ENCODE peak calls at places on chromosomes 3 and 15, in five cellular contexts. E, I, K, B and Q are unnamed samples.

GRCh38 chr15:100794008-100794407 is 85.6 kb upstream of the ALDH1A3 start:
- DNase-seq in B (no peak), K (no peak), E (no peak), I (no peak), Q (no peak)

GRCh38 chr3:13105851-13106250 is 32.6 kb upstream of the IQSEC1 start:
- DNase-seq in E (no peak), I (no peak), K (no peak), B (no peak), Q (no peak)

GRCh38 chr3:117616213-117616612 is 906.6 kb downstream of the TUSC7 start:
- DNase-seq in B (no peak), E (no peak), K (no peak), I (no peak), Q (no peak)

GRCh38 chr3:169120928-169121327 is 542.6 kb downstream of the MECOM start:
- DNase-seq in I (no peak), E (no peak), B (no peak), K (no peak), Q (no peak)

GRCh38 chr3:185280572-185281365 is 26.9 kb upstream of the EHHADH start:
- DNase-seq in E (peak; percentile 73), I (peak; percentile 61), K (peak; percentile 70), B (peak; percentile 23), Q (no peak)

GRCh38 chr3:67090472-67090871 is 92.4 kb downstream of the KBTBD8 start:
- DNase-seq in K (peak; percentile 82), B (no peak), E (no peak), I (peak; percentile 44), Q (no peak)

GRCh38 chr3:11832964-11833621 is 13.6 kb downstream of the TAMM41 start:
- DNase-seq in E (no peak), K (no peak), I (no peak), B (no peak), Q (no peak)

GRCh38 chr3:9778518-9779129 is 8.9 kb upstream of the CAMK1 start:
- DNase-seq in E (no peak), K (no peak), I (no peak), B (no peak), Q (no peak)

GRCh38 chr15:101537681-101538080 is 48.2 kb upstream of the PCSK6 start:
- DNase-seq in B (no peak), K (no peak), I (no peak), E (no peak), Q (peak; percentile 18)

GRCh38 chr3:194265505-194265892 is 85.6 kb downstream of the CPN2 start:
- DNase-seq in K (peak; percentile 93), E (no peak), I (peak; percentile 98), B (no peak), Q (no peak)

GRCh38 chr15:83200162-83200561 is 7.5 kb downstream of the HDGFL3 start:
- DNase-seq in I (peak; percentile 55), E (no peak), B (peak; percentile 55), K (peak; percentile 78), Q (no peak)

GRCh38 chr15:39657714-39658113 is 76.8 kb downstream of the THBS1 start:
- DNase-seq in I (peak; percentile 39), E (no peak), B (no peak), K (peak; percentile 66), Q (no peak)

GRCh38 chr15:86558252-86558651 is 478.6 kb downstream of the AGBL1 start:
- DNase-seq in I (no peak), E (no peak), B (no peak), K (no peak), Q (no peak)

GRCh38 chr15:86555114-86555513 is 475.4 kb downstream of the AGBL1 start:
- DNase-seq in I (no peak), K (no peak), E (no peak), B (no peak), Q (no peak)

GRCh38 chr15:86553116-86553515 is 473.4 kb downstream of the AGBL1 start:
- DNase-seq in K (no peak), I (no peak), E (peak; percentile 32), B (no peak), Q (no peak)

GRCh38 chr15:86558678-86559077 is 479.0 kb downstream of the AGBL1 start:
- DNase-seq in K (no peak), E (no peak), B (no peak), I (no peak), Q (no peak)

DNA sequence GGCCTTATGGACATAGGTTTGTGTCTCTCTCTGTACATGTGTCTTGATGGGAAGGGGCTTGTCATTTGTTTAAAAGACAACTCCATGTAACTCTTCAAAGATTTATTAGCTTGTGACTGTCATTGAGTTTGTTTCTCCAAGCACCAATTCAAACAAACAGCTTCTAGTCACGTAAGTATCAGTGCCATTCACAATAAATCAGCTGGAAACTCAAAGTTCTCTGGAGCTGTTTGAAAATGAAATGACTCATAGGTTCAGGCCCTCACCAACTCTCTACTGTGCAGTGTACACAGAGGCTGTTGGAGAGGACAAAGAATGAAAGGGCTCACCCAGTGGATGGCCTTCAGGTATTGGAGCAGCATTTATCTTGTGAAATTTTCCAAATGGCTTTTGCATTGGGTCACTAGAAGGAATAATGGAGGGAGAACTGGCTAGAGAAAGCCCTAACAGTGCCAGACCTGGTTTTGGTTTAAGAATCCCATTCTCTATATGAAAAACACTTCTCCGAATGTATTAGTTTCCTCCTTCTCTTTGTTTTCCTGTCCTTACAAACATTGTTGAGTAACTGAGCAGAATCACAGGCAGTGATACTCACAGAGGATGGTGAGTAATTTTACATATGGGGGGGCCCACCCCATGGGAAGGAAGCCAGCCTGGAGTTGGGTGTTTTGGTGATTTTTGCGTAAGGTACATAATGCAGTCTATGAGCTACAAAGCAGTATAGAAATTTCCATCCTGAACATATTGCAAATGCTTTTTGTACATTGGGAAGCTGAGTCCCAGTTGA is 476.5 kb downstream of the AGBL1 start:
- DNase-seq in K (no peak), E (peak; percentile 77), B (no peak), I (no peak), Q (no peak)
- H3K27ac ChIP-seq in K (no peak overlapping the region), E (no peak overlapping the region), B (no peak overlapping the region), I (no peak overlapping the region), Q (no peak overlapping the region)

DNA sequence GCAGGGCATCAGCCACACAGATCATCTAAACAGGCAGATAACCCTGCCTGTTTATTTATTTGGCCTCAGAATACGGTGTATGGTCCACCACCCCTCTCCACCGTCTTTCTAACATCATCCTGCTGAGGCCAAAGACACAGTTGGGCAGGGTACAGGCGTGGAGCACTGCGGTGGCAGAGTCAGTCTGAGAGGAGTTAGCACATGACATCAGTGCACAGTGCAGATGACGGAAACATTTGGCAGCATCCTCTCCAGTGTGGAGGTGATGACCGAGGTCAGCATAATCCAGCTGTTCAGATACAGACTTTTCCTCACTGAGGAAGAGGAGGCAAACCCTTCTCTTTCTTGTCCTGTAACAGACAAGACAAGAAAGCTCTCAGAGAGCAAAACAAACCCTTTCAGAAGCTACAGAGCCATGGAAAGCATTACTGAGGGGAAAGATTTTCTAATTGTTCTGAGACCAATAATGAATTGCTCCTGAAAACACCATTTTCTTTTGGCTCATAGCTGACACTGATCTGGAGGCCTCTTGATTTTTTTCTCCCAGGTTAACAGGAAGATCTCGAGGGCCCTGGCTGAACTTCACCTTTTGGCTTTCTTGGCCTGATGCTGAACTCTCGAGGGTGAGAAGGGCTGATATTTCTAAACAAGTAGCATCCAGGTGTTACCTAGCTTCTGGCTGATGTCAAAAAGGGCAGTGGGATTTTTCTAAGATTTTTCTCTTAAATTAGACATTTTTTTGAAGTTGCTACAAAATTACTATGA is 20.1 kb upstream of the NFKBIZ start:
- DNase-seq in K (peak; percentile 85), E (no peak), I (peak; percentile 79), B (no peak), Q (no peak)
- H3K4me3 ChIP-seq in K (peak overlapping the region; percentile 0), E (no peak overlapping the region), I (peak overlapping the region; percentile 72), B (peak overlapping the region; percentile 78), Q (no peak overlapping the region)

GRCh38 chr15:24917431-24917830 is 37.4 kb upstream of the SNRPN start:
- DNase-seq in B (no peak), E (no peak), I (no peak), K (no peak), Q (no peak)
- H3K9me3 ChIP-seq in B (no peaks in the 10 kb centered on the region), E (no peaks in the 10 kb centered on the region), I (no peaks in the 10 kb centered on the region), K (peaks cover 3% of the 10 kb centered on the region), Q (no peaks in the 10 kb centered on the region)

DNA sequence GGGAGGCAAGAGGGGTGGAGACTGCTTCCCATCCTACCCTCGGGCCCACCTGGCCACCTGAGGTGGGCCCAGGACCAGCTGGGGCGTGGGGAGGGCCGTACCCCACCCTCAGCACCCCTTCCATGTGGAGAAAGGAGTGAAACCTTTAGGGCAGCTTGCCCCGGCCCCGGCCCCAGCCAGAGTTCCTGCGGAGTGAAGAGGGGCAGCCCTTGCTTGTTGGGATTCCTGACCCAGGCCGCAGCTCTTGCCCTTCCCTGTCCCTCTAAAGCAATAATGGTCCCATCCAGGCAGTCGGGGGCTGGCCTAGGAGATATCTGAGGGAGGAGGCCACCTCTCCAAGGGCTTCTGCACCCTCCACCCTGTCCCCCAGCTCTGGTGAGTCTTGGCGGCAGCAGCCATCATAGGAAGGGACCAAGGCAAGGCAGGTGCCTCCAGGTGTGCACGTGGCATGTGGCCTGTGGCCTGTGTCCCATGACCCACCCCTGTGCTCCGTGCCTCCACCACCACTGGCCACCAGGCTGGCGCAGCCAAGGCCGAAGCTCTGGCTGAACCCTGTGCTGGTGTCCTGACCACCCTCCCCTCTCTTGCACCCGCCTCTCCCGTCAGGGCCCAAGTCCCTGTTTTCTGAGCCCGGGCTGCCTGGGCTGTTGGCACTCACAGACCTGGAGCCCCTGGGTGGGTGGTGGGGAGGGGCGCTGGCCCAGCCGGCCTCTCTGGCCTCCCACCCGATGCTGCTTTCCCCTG is 2.2 kb upstream of the FES start:
- DNase-seq in K (no peak), I (no peak), E (no peak), B (no peak), Q (no peak)
- H3K27ac ChIP-seq in K (no peak overlapping the region), I (no peak overlapping the region), E (no peak overlapping the region), B (no peak overlapping the region), Q (no peak overlapping the region)

DNA sequence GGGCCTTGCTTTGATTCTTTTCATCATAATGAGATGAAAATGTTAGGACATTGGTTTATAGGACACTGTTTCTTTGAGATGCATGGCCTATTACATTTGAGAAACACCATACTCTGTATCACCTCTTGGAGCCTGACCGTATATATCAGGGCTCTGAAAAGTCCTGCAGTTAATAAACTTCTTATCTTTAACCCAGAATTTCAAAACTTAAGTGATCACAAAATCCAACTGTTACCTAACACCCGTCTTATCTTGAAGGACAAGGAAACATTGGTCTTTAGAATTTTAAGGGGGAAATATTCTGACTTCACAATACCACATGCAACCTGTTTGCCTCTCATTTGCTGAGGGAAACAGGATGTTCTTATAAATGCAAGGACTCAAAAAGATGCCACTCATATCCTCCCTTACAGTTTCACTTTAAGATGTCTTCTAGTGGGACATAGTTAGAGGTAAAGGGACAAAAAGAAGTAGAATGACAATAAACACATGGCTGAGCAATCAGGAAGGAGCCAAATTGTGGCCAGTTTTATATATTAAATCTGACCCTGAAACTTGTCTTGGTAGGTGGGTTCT is 67.8 kb downstream of the CRTC3 start:
- DNase-seq in K (no peak), B (peak; percentile 68), I (no peak), E (no peak), Q (no peak)
- H3K4me3 ChIP-seq in K (no peak overlapping the region), B (peak overlapping the region; percentile 44), I (no peak overlapping the region), E (no peak overlapping the region), Q (no peak overlapping the region)

GRCh38 chr3:70085613-70086012 is 86.1 kb downstream of the SAMMSON start:
- DNase-seq in B (no peak), I (no peak), K (no peak), E (no peak), Q (no peak)
- H3K9me3 ChIP-seq in B (no peaks in the 10 kb centered on the region), I (no peaks in the 10 kb centered on the region), K (no peaks in the 10 kb centered on the region), E (no peaks in the 10 kb centered on the region), Q (no peaks in the 10 kb centered on the region)